ENCODE peak calls at places on chromosome 7, in ten cellular contexts. V is nucleus accumbens; E is stimulated activated CD4-positive, alpha-beta T cell treated with anti-CD3 and anti-CD28 coated beads, Interleukin-2, amount 100 ng/mL, for 48 hours; F is SW480; G is adrenal gland; D is activated CD8-positive, alpha-beta T cell treated with anti-CD3 and anti-CD28 coated beads, Interleukin-2, amount 10 ng/mL, durations not matched to agents 7 days and 5 days; K is caudate nucleus; A is K562; T is activated T-cell treated with anti-CD3 and anti-CD28 coated beads for 1 hour; J is C1 segment of cervical spinal cord. P is an unnamed sample.

GRCh38 chr7:85030893-85031292 is 156.0 kb downstream of the SEMA3D start:
- DNase-seq in V (no peak), E (no peak), F (peak), G (no peak), D (no peak), K (no peak), A (peak), T (no peak), J (no peak), P (peak)

GRCh38 chr7:2527505-2528464 is 8.2 kb downstream of the LFNG start:
- DNase-seq in V (no peak), E (no peak), F (peak), G (peak), D (peak), K (no peak), A (peak), T (peak), J (no peak), P (peak)

GRCh38 chr7:96499532-96499931 is 177.6 kb upstream of the SLC25A13 start:
- DNase-seq in V (no peak), E (no peak), F (no peak), G (no peak), D (no peak), K (no peak), A (no peak), T (no peak), J (no peak), P (no peak)

GRCh38 chr7:20030915-20031362 is 186.2 kb downstream of the MACC1 start:
- DNase-seq in V (no peak), E (no peak), F (peak), G (no peak), D (no peak), K (no peak), A (no peak), T (no peak), J (no peak), P (no peak)

GRCh38 chr7:46969303-46970130 is 612.4 kb downstream of the TNS3 start:
- DNase-seq in V (no peak), E (no peak), F (no peak), G (no peak), D (no peak), K (no peak), A (no peak), T (no peak), J (no peak), P (no peak)

GRCh38 chr7:70545214-70545613 is 586.7 kb upstream of the GALNT17 start:
- DNase-seq in V (no peak), E (no peak), F (no peak), G (no peak), D (no peak), K (no peak), A (no peak), T (no peak), J (no peak), P (no peak)

GRCh38 chr7:149733131-149733531 is 40.3 kb downstream of the ZNF467 start:
- DNase-seq in V (no peak), E (no peak), F (no peak), G (no peak), D (no peak), K (no peak), A (no peak), T (no peak), J (no peak), P (no peak)

GRCh38 chr7:88102686-88103085 is 117.2 kb downstream of the SRI start:
- DNase-seq in V (no peak), E (no peak), F (no peak), G (no peak), D (no peak), K (no peak), A (no peak), T (no peak), J (no peak), P (no peak)

GRCh38 chr7:4633012-4633411 is 49.1 kb upstream of the FOXK1 start:
- DNase-seq in V (no peak), E (no peak), F (peak), G (peak), D (no peak), K (no peak), A (peak), T (no peak), J (no peak), P (peak)

GRCh38 chr7:86469680-86470295 is 173.9 kb upstream of the GRM3 start:
- DNase-seq in V (peak), E (peak), F (peak), G (peak), D (peak), K (peak), A (peak), T (no peak), J (peak), P (peak)

GRCh38 chr7:16801111-16801542 is 3.7 kb downstream of the AGR2 start:
- DNase-seq in V (no peak), E (no peak), F (peak), G (peak), D (no peak), K (no peak), A (peak), T (no peak), J (no peak), P (peak)

GRCh38 chr7:69645683-69646082 is 47.4 kb downstream of the AUTS2 start:
- DNase-seq in V (no peak), E (no peak), F (no peak), G (no peak), D (no peak), K (no peak), A (no peak), T (no peak), J (no peak), P (no peak)

GRCh38 chr7:732094-732541 is 5.0 kb upstream of the PRKAR1B start:
- DNase-seq in V (no peak), E (no peak), F (peak), G (peak), D (no peak), K (no peak), A (no peak), T (peak), J (no peak), P (peak)

P was measured in erythroblast.